ENCODE peak calls at places on chromosomes 7 and 10, in eight cellular contexts. One of them, this sample, is unnamed.

GRCh38 chr10:4481192-4481591 is 344.8 kb upstream of the AKR1E2 start:
- DNase-seq in NCI-H345: no peak
- DNase-seq in NCI-H2081: no peak
- DNase-seq in naive thymus-derived CD8-positive, alpha-beta T cell: no peak
- DNase-seq in sciatic nerve: no peak
- DNase-seq in mammary epithelial cell: no peak
- DNase-seq in OCI-M1: no peak
- DNase-seq in GM04504: no peak
- DNase-seq in this sample: no peak

GRCh38 chr10:61781969-61782403 is 119.3 kb downstream of the CABCOCO1 start:
- DNase-seq in NCI-H345: no peak
- DNase-seq in NCI-H2081: no peak
- DNase-seq in naive thymus-derived CD8-positive, alpha-beta T cell: no peak
- DNase-seq in sciatic nerve: no peak
- DNase-seq in mammary epithelial cell: peak
- DNase-seq in OCI-M1: peak
- DNase-seq in GM04504: no peak
- DNase-seq in this sample: no peak

GRCh38 chr10:1553951-1554350 is 183.4 kb downstream of the ADARB2 start:
- DNase-seq in NCI-H345: no peak
- DNase-seq in NCI-H2081: no peak
- DNase-seq in naive thymus-derived CD8-positive, alpha-beta T cell: no peak
- DNase-seq in sciatic nerve: no peak
- DNase-seq in mammary epithelial cell: no peak
- DNase-seq in OCI-M1: no peak
- DNase-seq in GM04504: no peak
- DNase-seq in this sample: no peak

GRCh38 chr7:149224352-149224751 is 15.1 kb upstream of the ZNF212 start:
- DNase-seq in NCI-H345: no peak
- DNase-seq in NCI-H2081: no peak
- DNase-seq in naive thymus-derived CD8-positive, alpha-beta T cell: no peak
- DNase-seq in sciatic nerve: no peak
- DNase-seq in mammary epithelial cell: no peak
- DNase-seq in OCI-M1: no peak
- DNase-seq in GM04504: no peak
- DNase-seq in this sample: no peak

GRCh38 chr10:14618669-14619068 is 156.0 kb downstream of the FAM107B start:
- DNase-seq in NCI-H345: no peak
- DNase-seq in NCI-H2081: no peak
- DNase-seq in naive thymus-derived CD8-positive, alpha-beta T cell: no peak
- DNase-seq in sciatic nerve: no peak
- DNase-seq in mammary epithelial cell: no peak
- DNase-seq in OCI-M1: no peak
- DNase-seq in GM04504: no peak
- DNase-seq in this sample: no peak

GRCh38 chr10:86876748-86877147 is 80.7 kb downstream of the MMRN2 start:
- DNase-seq in NCI-H345: no peak
- DNase-seq in NCI-H2081: no peak
- DNase-seq in naive thymus-derived CD8-positive, alpha-beta T cell: no peak
- DNase-seq in sciatic nerve: no peak
- DNase-seq in mammary epithelial cell: no peak
- DNase-seq in OCI-M1: no peak
- DNase-seq in GM04504: peak
- DNase-seq in this sample: no peak

GRCh38 chr7:2713370-2713769 is 25.4 kb downstream of the AMZ1 start:
- DNase-seq in NCI-H345: no peak
- DNase-seq in NCI-H2081: no peak
- DNase-seq in naive thymus-derived CD8-positive, alpha-beta T cell: no peak
- DNase-seq in sciatic nerve: no peak
- DNase-seq in mammary epithelial cell: no peak
- DNase-seq in OCI-M1: peak
- DNase-seq in GM04504: no peak
- DNase-seq in this sample: no peak

GRCh38 chr10:100668001-100668400 is 77.4 kb upstream of the PAX2 start:
- DNase-seq in NCI-H345: no peak
- DNase-seq in NCI-H2081: no peak
- DNase-seq in naive thymus-derived CD8-positive, alpha-beta T cell: no peak
- DNase-seq in sciatic nerve: no peak
- DNase-seq in mammary epithelial cell: no peak
- DNase-seq in OCI-M1: no peak
- DNase-seq in GM04504: no peak
- DNase-seq in this sample: no peak

GRCh38 chr10:62562101-62562500 is 187.9 kb downstream of the ZNF365 start:
- DNase-seq in NCI-H345: no peak
- DNase-seq in NCI-H2081: no peak
- DNase-seq in naive thymus-derived CD8-positive, alpha-beta T cell: no peak
- DNase-seq in sciatic nerve: no peak
- DNase-seq in mammary epithelial cell: no peak
- DNase-seq in OCI-M1: no peak
- DNase-seq in GM04504: no peak
- DNase-seq in this sample: no peak

GRCh38 chr7:78777844-78778243 is 675.6 kb downstream of the MAGI2 start:
- DNase-seq in NCI-H345: no peak
- DNase-seq in NCI-H2081: no peak
- DNase-seq in naive thymus-derived CD8-positive, alpha-beta T cell: no peak
- DNase-seq in sciatic nerve: no peak
- DNase-seq in mammary epithelial cell: peak
- DNase-seq in OCI-M1: no peak
- DNase-seq in GM04504: no peak
- DNase-seq in this sample: no peak

GRCh38 chr10:66322261-66322660 is 603.6 kb upstream of the LRRTM3 start:
- DNase-seq in NCI-H345: no peak
- DNase-seq in NCI-H2081: no peak
- DNase-seq in naive thymus-derived CD8-positive, alpha-beta T cell: no peak
- DNase-seq in sciatic nerve: no peak
- DNase-seq in mammary epithelial cell: no peak
- DNase-seq in OCI-M1: no peak
- DNase-seq in GM04504: no peak
- DNase-seq in this sample: no peak

GRCh38 chr10:89643812-89644690 is 991 bp downstream of the PANK1 start:
- DNase-seq in NCI-H345: peak
- DNase-seq in NCI-H2081: peak
- DNase-seq in naive thymus-derived CD8-positive, alpha-beta T cell: peak
- DNase-seq in sciatic nerve: peak
- DNase-seq in mammary epithelial cell: peak
- DNase-seq in OCI-M1: peak
- DNase-seq in GM04504: peak
- DNase-seq in this sample: peak

GRCh38 chr7:20562461-20562860 is 53.0 kb upstream of the ABCB5 start:
- DNase-seq in NCI-H345: no peak
- DNase-seq in NCI-H2081: no peak
- DNase-seq in naive thymus-derived CD8-positive, alpha-beta T cell: no peak
- DNase-seq in sciatic nerve: no peak
- DNase-seq in mammary epithelial cell: peak
- DNase-seq in OCI-M1: no peak
- DNase-seq in GM04504: no peak
- DNase-seq in this sample: no peak

GRCh38 chr7:16647435-16647960 is 1.5 kb downstream of the BZW2 start:
- DNase-seq in NCI-H345: no peak
- DNase-seq in NCI-H2081: no peak
- DNase-seq in naive thymus-derived CD8-positive, alpha-beta T cell: no peak
- DNase-seq in sciatic nerve: no peak
- DNase-seq in mammary epithelial cell: peak
- DNase-seq in OCI-M1: no peak
- DNase-seq in GM04504: no peak
- DNase-seq in this sample: no peak

GRCh38 chr7:49928787-49929186 is 155.3 kb downstream of the VWC2 start:
- DNase-seq in NCI-H345: peak
- DNase-seq in NCI-H2081: no peak
- DNase-seq in naive thymus-derived CD8-positive, alpha-beta T cell: no peak
- DNase-seq in sciatic nerve: no peak
- DNase-seq in mammary epithelial cell: no peak
- DNase-seq in OCI-M1: no peak
- DNase-seq in GM04504: no peak
- DNase-seq in this sample: no peak

GRCh38 chr10:36301139-36301538 is 659.0 kb upstream of the FZD8 start:
- DNase-seq in NCI-H345: no peak
- DNase-seq in NCI-H2081: no peak
- DNase-seq in naive thymus-derived CD8-positive, alpha-beta T cell: no peak
- DNase-seq in sciatic nerve: no peak
- DNase-seq in mammary epithelial cell: no peak
- DNase-seq in OCI-M1: no peak
- DNase-seq in GM04504: no peak
- DNase-seq in this sample: no peak

GRCh38 chr10:117545141-117546019 is 2.8 kb downstream of the EMX2 start:
- DNase-seq in NCI-H345: no peak
- DNase-seq in NCI-H2081: no peak
- DNase-seq in naive thymus-derived CD8-positive, alpha-beta T cell: no peak
- DNase-seq in sciatic nerve: no peak
- DNase-seq in mammary epithelial cell: no peak
- DNase-seq in OCI-M1: no peak
- DNase-seq in GM04504: no peak
- DNase-seq in this sample: peak

GRCh38 chr7:129332354-129333056 is 101.7 kb upstream of the STRIP2 start:
- DNase-seq in NCI-H345: no peak
- DNase-seq in NCI-H2081: no peak
- DNase-seq in naive thymus-derived CD8-positive, alpha-beta T cell: no peak
- DNase-seq in sciatic nerve: no peak
- DNase-seq in mammary epithelial cell: peak
- DNase-seq in OCI-M1: no peak
- DNase-seq in GM04504: no peak
- DNase-seq in this sample: no peak

GRCh38 chr10:117678106-117678505 is 135.6 kb downstream of the EMX2 start:
- DNase-seq in NCI-H345: no peak
- DNase-seq in NCI-H2081: no peak
- DNase-seq in naive thymus-derived CD8-positive, alpha-beta T cell: no peak
- DNase-seq in sciatic nerve: no peak
- DNase-seq in mammary epithelial cell: peak
- DNase-seq in OCI-M1: no peak
- DNase-seq in GM04504: no peak
- DNase-seq in this sample: no peak

GRCh38 chr10:104349623-104350142 is 4.0 kb upstream of the CFAP58 start:
- DNase-seq in NCI-H345: no peak
- DNase-seq in NCI-H2081: no peak
- DNase-seq in naive thymus-derived CD8-positive, alpha-beta T cell: no peak
- DNase-seq in sciatic nerve: no peak
- DNase-seq in mammary epithelial cell: peak
- DNase-seq in OCI-M1: peak
- DNase-seq in GM04504: no peak
- DNase-seq in this sample: no peak

GRCh38 chr7:138079137-138079536 is 2.9 kb downstream of the AKR1D1 start:
- DNase-seq in NCI-H345: no peak
- DNase-seq in NCI-H2081: no peak
- DNase-seq in naive thymus-derived CD8-positive, alpha-beta T cell: no peak
- DNase-seq in sciatic nerve: no peak
- DNase-seq in mammary epithelial cell: no peak
- DNase-seq in OCI-M1: no peak
- DNase-seq in GM04504: no peak
- DNase-seq in this sample: no peak